ENCODE peak calls at places on chromosomes 1 and 21, in nine cellular contexts. One of them, this sample, is unnamed.
A peak's percentile ranks its signal among the peaks of the same experiment; 100 is the strongest.

GRCh38 chr1:3604468-3604974 is 6.8 kb downstream of the MEGF6 start:
- DNase-seq in COR-L47: no peak
- DNase-seq in HS-27A: no peak
- DNase-seq in bronchial epithelial cell: peak; percentile 23
- DNase-seq in EH: no peak
- DNase-seq in AG10803: no peak
- DNase-seq in NCI-H1092 treated with DMSO at 0.1 percent for 48 hours: no peak
- DNase-seq in stimulated activated naive CD4-positive, alpha-beta T cell: no peak
- DNase-seq in stimulated activated CD4-positive, alpha-beta T cell treated with anti-CD3 and anti-CD28 coated beads, Interleukin-12 subunit alpha, Interleukin-12 subunit beta, amount 100 ng/mL, for 4 hours: no peak
- DNase-seq in this sample: no peak

GRCh38 chr1:31701137-31701736 is 2.6 kb downstream of the COL16A1 start:
- DNase-seq in COR-L47: peak; percentile 65
- DNase-seq in HS-27A: peak; percentile 99
- DNase-seq in bronchial epithelial cell: peak; percentile 91
- DNase-seq in EH: peak; percentile 98
- DNase-seq in AG10803: peak; percentile 97
- DNase-seq in NCI-H1092 treated with DMSO at 0.1 percent for 48 hours: no peak
- DNase-seq in stimulated activated naive CD4-positive, alpha-beta T cell: no peak
- DNase-seq in stimulated activated CD4-positive, alpha-beta T cell treated with anti-CD3 and anti-CD28 coated beads, Interleukin-12 subunit alpha, Interleukin-12 subunit beta, amount 100 ng/mL, for 4 hours: peak; percentile 15
- DNase-seq in this sample: no peak

GRCh38 chr1:51607676-51608075 is 9.2 kb upstream of the OSBPL9 start:
- DNase-seq in COR-L47: no peak
- DNase-seq in HS-27A: no peak
- DNase-seq in bronchial epithelial cell: no peak
- DNase-seq in EH: peak; percentile 52
- DNase-seq in AG10803: no peak
- DNase-seq in NCI-H1092 treated with DMSO at 0.1 percent for 48 hours: no peak
- DNase-seq in stimulated activated naive CD4-positive, alpha-beta T cell: no peak
- DNase-seq in stimulated activated CD4-positive, alpha-beta T cell treated with anti-CD3 and anti-CD28 coated beads, Interleukin-12 subunit alpha, Interleukin-12 subunit beta, amount 100 ng/mL, for 4 hours: no peak
- DNase-seq in this sample: no peak

GRCh38 chr1:3756394-3756793 is 4.1 kb downstream of the CCDC27 start:
- DNase-seq in COR-L47: no peak
- DNase-seq in HS-27A: no peak
- DNase-seq in bronchial epithelial cell: no peak
- DNase-seq in EH: no peak
- DNase-seq in AG10803: no peak
- DNase-seq in NCI-H1092 treated with DMSO at 0.1 percent for 48 hours: no peak
- DNase-seq in stimulated activated naive CD4-positive, alpha-beta T cell: no peak
- DNase-seq in stimulated activated CD4-positive, alpha-beta T cell treated with anti-CD3 and anti-CD28 coated beads, Interleukin-12 subunit alpha, Interleukin-12 subunit beta, amount 100 ng/mL, for 4 hours: no peak
- DNase-seq in this sample: no peak

GRCh38 chr1:52659356-52659755 is 26.4 kb downstream of the SHISAL2A start:
- DNase-seq in COR-L47: no peak
- DNase-seq in HS-27A: no peak
- DNase-seq in bronchial epithelial cell: peak; percentile 91
- DNase-seq in EH: no peak
- DNase-seq in AG10803: no peak
- DNase-seq in NCI-H1092 treated with DMSO at 0.1 percent for 48 hours: no peak
- DNase-seq in stimulated activated naive CD4-positive, alpha-beta T cell: no peak
- DNase-seq in stimulated activated CD4-positive, alpha-beta T cell treated with anti-CD3 and anti-CD28 coated beads, Interleukin-12 subunit alpha, Interleukin-12 subunit beta, amount 100 ng/mL, for 4 hours: no peak
- DNase-seq in this sample: no peak

GRCh38 chr1:219347843-219348475 is 174.3 kb downstream of the LYPLAL1 start:
- DNase-seq in COR-L47: no peak
- DNase-seq in HS-27A: no peak
- DNase-seq in bronchial epithelial cell: no peak
- DNase-seq in EH: no peak
- DNase-seq in AG10803: no peak
- DNase-seq in NCI-H1092 treated with DMSO at 0.1 percent for 48 hours: peak; percentile 88
- DNase-seq in stimulated activated naive CD4-positive, alpha-beta T cell: no peak
- DNase-seq in stimulated activated CD4-positive, alpha-beta T cell treated with anti-CD3 and anti-CD28 coated beads, Interleukin-12 subunit alpha, Interleukin-12 subunit beta, amount 100 ng/mL, for 4 hours: no peak
- DNase-seq in this sample: no peak

GRCh38 chr1:170929835-170930554 is 5.3 kb upstream of the MROH9 start:
- DNase-seq in COR-L47: peak; percentile 4
- DNase-seq in HS-27A: peak; percentile 68
- DNase-seq in bronchial epithelial cell: peak; percentile 63
- DNase-seq in EH: peak; percentile 87
- DNase-seq in AG10803: peak; percentile 79
- DNase-seq in NCI-H1092 treated with DMSO at 0.1 percent for 48 hours: peak; percentile 56
- DNase-seq in stimulated activated naive CD4-positive, alpha-beta T cell: peak; percentile 24
- DNase-seq in stimulated activated CD4-positive, alpha-beta T cell treated with anti-CD3 and anti-CD28 coated beads, Interleukin-12 subunit alpha, Interleukin-12 subunit beta, amount 100 ng/mL, for 4 hours: peak; percentile 0
- DNase-seq in this sample: peak; percentile 73

GRCh38 chr1:11341881-11342552 is 69.0 kb downstream of the UBIAD1 start:
- DNase-seq in COR-L47: no peak
- DNase-seq in HS-27A: no peak
- DNase-seq in bronchial epithelial cell: peak; percentile 21
- DNase-seq in EH: no peak
- DNase-seq in AG10803: peak; percentile 11
- DNase-seq in NCI-H1092 treated with DMSO at 0.1 percent for 48 hours: peak; percentile 13
- DNase-seq in stimulated activated naive CD4-positive, alpha-beta T cell: no peak
- DNase-seq in stimulated activated CD4-positive, alpha-beta T cell treated with anti-CD3 and anti-CD28 coated beads, Interleukin-12 subunit alpha, Interleukin-12 subunit beta, amount 100 ng/mL, for 4 hours: no peak
- DNase-seq in this sample: no peak

GRCh38 chr21:32484706-32485380 is 72.3 kb downstream of the EVA1C start:
- DNase-seq in COR-L47: no peak
- DNase-seq in HS-27A: no peak
- DNase-seq in bronchial epithelial cell: no peak
- DNase-seq in EH: no peak
- DNase-seq in AG10803: no peak
- DNase-seq in NCI-H1092 treated with DMSO at 0.1 percent for 48 hours: no peak
- DNase-seq in stimulated activated naive CD4-positive, alpha-beta T cell: no peak
- DNase-seq in stimulated activated CD4-positive, alpha-beta T cell treated with anti-CD3 and anti-CD28 coated beads, Interleukin-12 subunit alpha, Interleukin-12 subunit beta, amount 100 ng/mL, for 4 hours: no peak
- DNase-seq in this sample: no peak